ENCODE peak calls at places on chromosomes 5 and 9, in four cellular contexts. D, L, S and F are unnamed samples.
A peak's percentile ranks its signal among the peaks of the same experiment; 100 is the strongest.

GRCh38 chr5:169161022-169161680 is 139.8 kb downstream of the SLIT3 start:
- DNase-seq in S (no peak), L (no peak), D (peak; percentile 6), F (no peak)

GRCh38 chr5:115209279-115209678 is 39.6 kb upstream of the TRIM36 start:
- DNase-seq in S (no peak), D (peak; percentile 2), L (no peak), F (peak; percentile 95)

GRCh38 chr5:75460947-75461346 is 50.5 kb downstream of the CERT1 start:
- DNase-seq in D (no peak), S (no peak), L (no peak), F (peak; percentile 33)

GRCh38 chr5:134581241-134581981 is 51.2 kb downstream of the SAR1B start:
- DNase-seq in S (no peak), L (peak; percentile 10), D (no peak), F (no peak)

GRCh38 chr9:106019702-106020101 is 325.4 kb downstream of the TMEM38B start:
- DNase-seq in L (no peak), D (no peak), S (peak; percentile 15), F (no peak)

GRCh38 chr5:115351356-115352195 is 55.1 kb upstream of the CCDC112 start:
- DNase-seq in S (no peak), D (peak; percentile 73), L (no peak), F (no peak)

GRCh38 chr5:39639618-39640078 is 214.9 kb upstream of the DAB2 start:
- DNase-seq in S (no peak), D (peak; percentile 19), L (no peak), F (no peak)

GRCh38 chr9:136093995-136094881 is 851 bp downstream of the NACC2 start:
- DNase-seq in S (no peak), L (peak; percentile 78), D (peak; percentile 31), F (no peak)

GRCh38 chr9:107024193-107024592 is 161.2 kb downstream of the ZNF462 start:
- DNase-seq in L (no peak), D (no peak), S (no peak), F (peak; percentile 45)

GRCh38 chr5:134614461-134615085 is 18.1 kb downstream of the SAR1B start:
- DNase-seq in S (no peak), L (no peak), D (peak; percentile 24), F (no peak)

GRCh38 chr5:79567926-79568549 is 44.2 kb upstream of the TENT2 start:
- DNase-seq in S (no peak), L (no peak), D (peak; percentile 57), F (no peak)

GRCh38 chr5:135248801-135249231 is 150.2 kb downstream of the MACROH2A1 start:
- DNase-seq in L (no peak), S (no peak), D (no peak), F (no peak)

GRCh38 chr9:98603821-98604383 is 104.8 kb downstream of the GABBR2 start:
- DNase-seq in D (peak; percentile 63), L (no peak), S (no peak), F (no peak)

GRCh38 chr5:102603670-102604069 is 104.9 kb upstream of the SLCO6A1 start:
- DNase-seq in L (no peak), D (no peak), S (no peak), F (no peak)

GRCh38 chr5:179461576-179461975 is 88.8 kb upstream of the RUFY1 start:
- DNase-seq in S (no peak), D (no peak), L (no peak), F (no peak)

GRCh38 chr9:36772449-36773370 is 200.0 kb downstream of the MELK start:
- DNase-seq in S (no peak), L (no peak), D (peak; percentile 36), F (no peak)

GRCh38 chr5:177457239-177458121 is 10.9 kb downstream of the PRR7 start:
- DNase-seq in D (peak; percentile 97), L (peak; percentile 98), S (peak; percentile 95), F (peak; percentile 66)

GRCh38 chr5:78008356-78008967 is 232.3 kb upstream of the TBCA start:
- DNase-seq in L (peak; percentile 48), D (peak; percentile 58), S (no peak), F (no peak)

GRCh38 chr9:71796368-71796767 is 28.1 kb upstream of the CEMIP2 start:
- DNase-seq in D (no peak), S (no peak), L (no peak), F (peak; percentile 31)

DNA sequence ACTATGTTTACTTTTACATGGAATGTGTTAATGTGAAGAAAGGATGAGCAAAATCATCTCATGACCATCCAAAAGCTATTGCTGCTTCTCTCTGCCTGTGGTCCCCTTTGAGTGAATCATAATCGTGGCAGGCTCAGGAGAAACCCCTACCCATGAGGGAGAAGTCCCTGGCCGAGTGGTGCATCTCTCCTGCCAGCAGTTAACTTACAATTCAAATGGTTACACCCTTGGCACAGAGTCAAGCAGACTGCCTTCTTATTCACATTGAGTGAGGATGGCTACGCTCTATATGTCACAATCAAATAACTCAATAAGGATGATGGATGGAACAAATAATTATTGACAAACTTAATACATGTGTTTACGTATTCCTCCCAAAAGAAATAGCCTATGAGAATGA is 179.1 kb downstream of the FGF1 start:
- DNase-seq in S (no peak), L (no peak), D (no peak), F (no peak)
- TF ChIP-seq CHD1 in S (no peak), L (no peak), D (no peak), F (no peak)

GRCh38 chr9:113898596-113898995 is 22.5 kb downstream of the ZNF618 start:
- DNase-seq in L (no peak), S (no peak), D (no peak), F (no peak)
- TF ChIP-seq CHD1 in L (no peak), S (no peak), D (no peak), F (no peak)

DNA sequence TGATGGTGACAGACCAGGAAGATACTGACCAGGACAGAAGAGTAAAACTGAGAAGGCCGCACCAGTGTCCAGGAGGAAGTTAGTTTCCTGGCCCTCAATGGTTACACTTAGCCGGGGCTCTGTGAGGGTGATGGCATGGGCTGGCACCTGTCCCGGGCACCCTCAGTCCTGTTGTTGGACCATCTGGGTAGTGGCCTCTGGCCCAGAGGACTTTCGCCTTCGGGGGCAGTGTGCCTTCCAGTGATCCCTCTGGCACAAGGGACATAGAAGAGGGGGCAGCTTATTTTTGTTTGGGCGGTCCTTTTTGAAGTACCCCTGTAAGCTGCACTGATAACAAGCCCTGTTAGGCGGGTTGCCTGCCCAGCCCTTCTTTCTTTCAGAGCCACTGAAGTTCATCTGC is 1108.6 kb downstream of the TAF11L14 start:
- DNase-seq in L (no peak), D (no peak), S (no peak), F (no peak)
- TF ChIP-seq CHD1 in L (no peak), D (no peak), S (no peak), F (no peak)

GRCh38 chr9:120878188-120879130 is 1.5 kb upstream of the PHF19 start:
- DNase-seq in D (no peak), L (peak; percentile 89), S (no peak), F (no peak)
- TF ChIP-seq CHD1 in D (no peak), L (no peak), S (no peak), F (no peak)

DNA sequence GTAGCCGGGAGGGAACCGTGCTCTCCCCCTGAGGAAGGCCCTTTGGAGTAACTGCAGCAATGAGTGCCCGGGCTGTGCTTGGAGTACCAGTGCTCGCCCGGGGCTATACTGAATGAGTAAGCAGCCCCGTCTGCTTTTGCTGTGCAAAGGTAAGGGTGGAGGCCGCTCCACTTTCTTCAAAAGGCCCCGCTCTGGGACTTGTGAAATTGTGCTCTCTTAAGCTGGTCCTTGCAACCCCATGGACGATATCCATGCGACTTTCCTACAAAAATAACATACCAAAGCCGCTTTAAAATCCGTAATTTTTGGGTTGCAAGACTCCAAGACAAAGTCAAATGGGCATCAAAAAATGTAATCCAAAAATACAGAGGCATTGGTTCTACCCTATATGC is 579 bp upstream of the TNFAIP8 start:
- DNase-seq in S (peak; percentile 21), L (no peak), D (no peak), F (no peak)
- TF ChIP-seq CHD1 in S (peak; percentile 8), L (no peak), D (no peak), F (peak; percentile 62)

GRCh38 chr9:120482424-120483186 is 97.4 kb downstream of the CDK5RAP2 start:
- DNase-seq in L (no peak), D (no peak), S (no peak), F (no peak)

GRCh38 chr9:120480707-120481106 is 99.3 kb downstream of the CDK5RAP2 start:
- DNase-seq in L (no peak), D (no peak), S (no peak), F (no peak)

GRCh38 chr9:120481842-120482241 is 98.1 kb downstream of the CDK5RAP2 start:
- DNase-seq in D (no peak), L (no peak), S (no peak), F (no peak)

GRCh38 chr9:120484162-120484561 is 95.8 kb downstream of the CDK5RAP2 start:
- DNase-seq in L (no peak), D (no peak), S (no peak), F (no peak)

DNA sequence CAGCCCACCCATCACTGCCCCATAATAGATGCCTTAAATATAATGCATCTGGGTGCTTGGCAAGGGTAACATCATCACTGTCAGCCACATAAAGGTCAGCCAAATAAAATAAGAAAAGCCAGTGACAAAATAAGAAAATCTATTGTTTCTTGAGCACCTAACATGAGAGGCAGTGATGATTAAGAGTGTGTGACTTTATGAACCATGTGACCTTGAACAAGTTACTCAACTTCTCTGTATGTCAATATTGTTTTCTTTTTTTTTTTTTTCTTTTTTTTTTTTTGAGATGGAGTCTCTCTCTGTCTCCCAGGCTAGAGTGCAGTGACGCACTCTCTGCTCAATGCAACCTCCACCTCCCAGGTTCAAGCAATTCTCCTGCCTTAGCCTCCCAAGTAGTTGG is 98.7 kb downstream of the CDK5RAP2 start:
- DNase-seq in D (no peak), L (no peak), S (no peak), F (no peak)
- TF ChIP-seq CHD1 in D (no peak), L (no peak), S (no peak), F (no peak)

DNA sequence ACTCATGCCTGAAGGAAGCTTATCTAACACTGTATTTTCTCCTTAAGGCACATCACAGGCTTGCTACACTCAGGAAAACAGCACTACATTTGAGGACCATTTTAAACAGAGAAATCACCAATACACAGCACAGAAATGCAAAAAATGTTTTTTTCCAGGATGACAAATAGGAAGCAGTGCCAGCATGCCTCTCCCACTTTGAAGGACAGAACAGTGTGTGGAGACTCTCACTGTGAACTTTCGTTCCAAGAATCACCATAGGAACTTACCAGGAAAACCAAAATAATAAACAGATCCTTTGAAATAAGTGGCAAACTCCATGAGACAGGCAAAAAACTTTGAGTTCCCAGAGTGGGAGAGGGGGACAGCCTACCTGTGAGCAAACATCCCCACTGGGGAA is 217.8 kb upstream of the MAST4 start:
- DNase-seq in S (no peak), L (no peak), D (no peak), F (no peak)
- TF ChIP-seq CHD1 in S (no peak), L (no peak), D (no peak), F (no peak)